ENCODE peak calls at places on chromosome 6, in six cellular contexts. F, Z, B, D, C and E are unnamed samples.
A peak's percentile ranks its signal among the peaks of the same experiment; 100 is the strongest.

GRCh38 chr6:131685266-131685780 is 15.9 kb downstream of the OR2A4 start:
- DNase-seq in D (no peak), C (no peak), F (no peak), B (no peak), Z (no peak), E (no peak)

GRCh38 chr6:41727705-41728072 is 7.7 kb downstream of the TFEB start:
- DNase-seq in B (no peak), D (no peak), F (no peak), C (no peak), Z (no peak), E (no peak)

GRCh38 chr6:72418495-72418894 is 203.4 kb upstream of the KCNQ5 start:
- DNase-seq in F (no peak), B (no peak), C (no peak), Z (no peak), D (no peak), E (no peak)

GRCh38 chr6:40376113-40376650 is 211.0 kb downstream of the LRFN2 start:
- DNase-seq in C (no peak), B (no peak), Z (no peak), D (no peak), F (no peak), E (no peak)

GRCh38 chr6:4125933-4126864 is 9.2 kb downstream of the ECI2 start:
- DNase-seq in D (no peak), F (no peak), Z (no peak), C (no peak), B (no peak), E (no peak)

GRCh38 chr6:20542927-20543602 is 8.8 kb downstream of the CDKAL1 start:
- DNase-seq in F (no peak), C (peak; percentile 77), D (no peak), Z (no peak), B (no peak), E (no peak)

GRCh38 chr6:78593898-78594666 is 273.3 kb upstream of the IRAK1BP1 start:
- DNase-seq in B (no peak), D (no peak), C (no peak), F (no peak), Z (no peak), E (no peak)

GRCh38 chr6:10719386-10720228 is 3.3 kb upstream of the TMEM14C start:
- DNase-seq in C (no peak), B (no peak), F (no peak), D (peak; percentile 62), Z (no peak), E (no peak)

GRCh38 chr6:28140616-28141015 is 1.1 kb upstream of the ZKSCAN8 start:
- DNase-seq in Z (no peak), C (no peak), D (no peak), B (no peak), F (no peak), E (no peak)

GRCh38 chr6:1384549-1385128 is 4.7 kb upstream of the FOXF2 start:
- DNase-seq in C (no peak), B (no peak), F (no peak), D (no peak), Z (no peak), E (no peak)

GRCh38 chr6:49225471-49225870 is 237.6 kb downstream of the MMUT start:
- DNase-seq in Z (no peak), D (no peak), C (no peak), B (no peak), F (no peak), E (no peak)

GRCh38 chr6:73580247-73581149 is 59.7 kb upstream of the EEF1A1 start:
- DNase-seq in B (peak; percentile 74), C (peak; percentile 98), Z (peak; percentile 68), F (peak; percentile 83), D (peak; percentile 80), E (peak; percentile 94)

GRCh38 chr6:162814417-162814988 is 86.7 kb downstream of the PACRG start:
- DNase-seq in Z (no peak), F (no peak), B (no peak), C (no peak), D (no peak), E (no peak)

GRCh38 chr6:151379933-151380847 is 11.2 kb downstream of the ZBTB2 start:
- DNase-seq in C (no peak), Z (no peak), D (no peak), B (no peak), F (no peak), E (no peak)

GRCh38 chr6:142728910-142729481 is 216.0 kb downstream of the HIVEP2 start:
- DNase-seq in B (no peak), C (no peak), D (no peak), Z (no peak), F (no peak), E (no peak)

GRCh38 chr6:21597706-21598273 is 4.2 kb downstream of the SOX4 start:
- DNase-seq in F (no peak), B (no peak), D (no peak), Z (no peak), C (no peak), E (no peak)

GRCh38 chr6:147001621-147002020 is 202.6 kb upstream of the STXBP5 start:
- DNase-seq in B (no peak), F (no peak), Z (no peak), C (no peak), D (no peak), E (no peak)

GRCh38 chr6:166504100-166504499 is 82.4 kb downstream of the RAMACL start:
- DNase-seq in F (no peak), D (no peak), C (no peak), Z (no peak), B (no peak), E (no peak)

GRCh38 chr6:143400258-143401059 is 50.0 kb downstream of the ADAT2 start:
- DNase-seq in Z (no peak), D (no peak), B (no peak), F (no peak), C (no peak), E (no peak)

GRCh38 chr6:55176958-55177357 is 2.6 kb downstream of the HCRTR2 start:
- DNase-seq in D (no peak), F (no peak), B (no peak), C (no peak), Z (no peak), E (no peak)

GRCh38 chr6:62980093-62980492 is 231.2 kb upstream of the FKBP1C start:
- DNase-seq in C (no peak), D (no peak), Z (no peak), F (no peak), B (no peak), E (no peak)

GRCh38 chr6:6547111-6547879 is 41.2 kb upstream of the LY86 start:
- DNase-seq in D (peak; percentile 77), B (peak; percentile 53), F (peak; percentile 91), C (peak; percentile 55), Z (peak; percentile 82), E (peak; percentile 91)

GRCh38 chr6:7414811-7415210 is 25.2 kb downstream of the RIOK1 start:
- DNase-seq in C (no peak), B (no peak), D (no peak), Z (no peak), F (no peak), E (no peak)

GRCh38 chr6:89148016-89148750 is 2.3 kb downstream of the PM20D2 start:
- DNase-seq in F (no peak), C (no peak), Z (no peak), B (no peak), D (no peak), E (no peak)

GRCh38 chr6:120405947-120406346 is 928.3 kb downstream of the TBC1D32 start:
- DNase-seq in F (no peak), C (no peak), B (no peak), D (no peak), Z (no peak), E (no peak)

GRCh38 chr6:165218816-165219215 is 90.6 kb downstream of the C6orf118 start:
- DNase-seq in D (no peak), B (no peak), C (no peak), F (no peak), Z (no peak), E (no peak)

GRCh38 chr6:45566882-45567281 is 189.1 kb upstream of the SUPT3H start:
- DNase-seq in D (no peak), B (no peak), F (no peak), Z (no peak), C (no peak), E (no peak)

GRCh38 chr6:161139766-161140553 is 133.9 kb downstream of the AGPAT4 start:
- DNase-seq in F (no peak), B (no peak), Z (no peak), D (no peak), C (no peak), E (no peak)

GRCh38 chr6:34138924-34139323 is 7.0 kb downstream of the GRM4 start:
- DNase-seq in C (no peak), D (no peak), F (no peak), B (no peak), Z (no peak), E (no peak)
- H3K27me3 ChIP-seq in C (no peaks in the 10 kb centered on the region), D (no peaks in the 10 kb centered on the region), F (peaks cover 93% of the 10 kb centered on the region), B (peaks cover 22% of the 10 kb centered on the region), Z (peaks cover 53% of the 10 kb centered on the region), E (peaks cover 7% of the 10 kb centered on the region)

GRCh38 chr6:159213401-159213800 is 44.2 kb downstream of the FNDC1 start:
- DNase-seq in Z (no peak), F (no peak), D (no peak), C (no peak), B (no peak), E (no peak)
- H3K27me3 ChIP-seq in Z (no peaks in the 10 kb centered on the region), F (no peaks in the 10 kb centered on the region), D (no peaks in the 10 kb centered on the region), C (peaks cover 9% of the 10 kb centered on the region), B (no peaks in the 10 kb centered on the region), E (no peaks in the 10 kb centered on the region)

GRCh38 chr6:168198302-168199180 is 119.5 kb upstream of the FRMD1 start:
- DNase-seq in B (no peak), Z (no peak), C (no peak), F (no peak), D (no peak), E (no peak)
- H3K27me3 ChIP-seq in B (no peaks in the 10 kb centered on the region), Z (no peaks in the 10 kb centered on the region), C (no peaks in the 10 kb centered on the region), F (no peaks in the 10 kb centered on the region), D (no peaks in the 10 kb centered on the region), E (no peaks in the 10 kb centered on the region)

GRCh38 chr6:75491302-75491701 is 2.3 kb downstream of the FILIP1 start:
- DNase-seq in F (no peak), B (no peak), Z (no peak), C (no peak), D (no peak), E (no peak)

GRCh38 chr6:75494290-75494689 is 690 bp upstream of the FILIP1 start:
- DNase-seq in Z (no peak), D (no peak), F (no peak), B (no peak), C (no peak), E (no peak)

GRCh38 chr6:75492769-75493168 is 831 bp downstream of the FILIP1 start:
- DNase-seq in F (no peak), C (no peak), D (no peak), Z (no peak), B (no peak), E (no peak)

GRCh38 chr6:75489025-75489424 is 4.6 kb downstream of the FILIP1 start:
- DNase-seq in D (no peak), F (no peak), C (no peak), Z (no peak), B (no peak), E (no peak)

DNA sequence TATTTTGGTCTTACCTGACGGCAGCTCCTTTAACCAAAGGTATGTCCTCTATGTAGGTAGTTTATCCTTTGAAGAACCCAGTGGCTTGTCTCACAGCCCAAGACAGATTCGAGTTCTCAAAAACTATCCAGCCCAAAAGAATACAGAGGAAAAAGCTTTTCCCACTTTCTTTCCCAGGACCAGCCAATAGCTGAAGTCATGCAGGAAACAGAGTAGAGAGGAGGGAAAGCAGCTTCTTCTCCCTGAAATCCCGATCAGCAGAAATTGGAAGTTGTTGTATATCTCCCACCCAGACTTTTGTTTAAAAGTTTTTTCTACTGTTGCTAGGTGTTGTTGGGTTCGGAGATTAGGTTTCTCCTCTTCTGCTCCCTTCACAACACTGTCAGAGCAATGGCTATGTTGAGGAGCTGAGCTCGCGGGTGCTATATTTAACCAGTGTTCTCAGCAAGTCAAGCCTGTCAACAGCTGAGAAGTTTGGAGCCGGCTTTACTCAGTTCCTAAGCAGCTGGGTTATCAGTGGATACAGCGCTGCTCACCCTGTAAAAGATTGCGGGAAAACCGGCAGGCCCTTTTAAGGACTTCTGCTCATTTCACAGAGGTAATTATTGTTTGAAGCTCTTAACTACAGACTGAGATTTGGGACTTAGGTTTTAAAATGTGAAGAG is at the start of gene FILIP1:
- DNase-seq in C (no peak), F (no peak), D (peak; percentile 32), Z (no peak), B (peak; percentile 36), E (no peak)
- H3K27me3 ChIP-seq in C (peaks cover 21% of the 10 kb centered on the region), F (no peaks in the 10 kb centered on the region), D (no peaks in the 10 kb centered on the region), Z (no peaks in the 10 kb centered on the region), B (no peaks in the 10 kb centered on the region), E (no peaks in the 10 kb centered on the region)